ENCODE peak calls at places on chromosomes 1 and 21, in five cellular contexts. One of them, this sample, is unnamed.
A peak's percentile ranks its signal among the peaks of the same experiment; 100 is the strongest.

GRCh38 chr1:2143814-2144500 is 50.6 kb downstream of the FAAP20 start:
- DNase-seq in ascending aorta: no peak
- DNase-seq in IMR-90: no peak
- DNase-seq in pancreas: no peak
- DNase-seq in fibroblast of lung: no peak
- DNase-seq in this sample: no peak

GRCh38 chr21:34509151-34509550 is 2.9 kb downstream of the KCNE1 start:
- DNase-seq in ascending aorta: no peak
- DNase-seq in IMR-90: no peak
- DNase-seq in pancreas: no peak
- DNase-seq in fibroblast of lung: no peak
- DNase-seq in this sample: no peak

GRCh38 chr1:200628223-200628868 is 7.8 kb upstream of the KIF14 start:
- DNase-seq in ascending aorta: no peak
- DNase-seq in IMR-90: no peak
- DNase-seq in fibroblast of lung: no peak
- DNase-seq in pancreas: no peak
- DNase-seq in this sample: no peak

GRCh38 chr1:106700151-106700550 is 356.3 kb upstream of the PRMT6 start:
- DNase-seq in pancreas: no peak
- DNase-seq in IMR-90: peak; percentile 16
- DNase-seq in fibroblast of lung: peak; percentile 87
- DNase-seq in ascending aorta: no peak
- DNase-seq in this sample: no peak

GRCh38 chr21:15850645-15851044 is 120.9 kb downstream of the USP25 start:
- DNase-seq in pancreas: no peak
- DNase-seq in ascending aorta: no peak
- DNase-seq in fibroblast of lung: peak; percentile 58
- DNase-seq in IMR-90: peak; percentile 72
- DNase-seq in this sample: peak; percentile 43

GRCh38 chr1:177913762-177914540 is 55.9 kb downstream of the SEC16B start:
- DNase-seq in fibroblast of lung: peak; percentile 65
- DNase-seq in ascending aorta: no peak
- DNase-seq in IMR-90: peak; percentile 63
- DNase-seq in pancreas: peak; percentile 49
- DNase-seq in this sample: peak; percentile 32

GRCh38 chr1:4652631-4653327 is 1.6 kb upstream of the AJAP1 start:
- DNase-seq in ascending aorta: no peak
- DNase-seq in fibroblast of lung: no peak
- DNase-seq in IMR-90: no peak
- DNase-seq in pancreas: peak; percentile 28
- DNase-seq in this sample: peak; percentile 4

GRCh38 chr1:240399381-240399780 is 212.6 kb downstream of the GREM2 start:
- DNase-seq in pancreas: no peak
- DNase-seq in IMR-90: peak; percentile 95
- DNase-seq in ascending aorta: no peak
- DNase-seq in fibroblast of lung: peak; percentile 75
- DNase-seq in this sample: no peak

GRCh38 chr1:91645031-91645430 is 144.4 kb downstream of the CDC7 start:
- DNase-seq in ascending aorta: no peak
- DNase-seq in pancreas: no peak
- DNase-seq in fibroblast of lung: no peak
- DNase-seq in IMR-90: peak; percentile 8
- DNase-seq in this sample: no peak

GRCh38 chr21:45076245-45076661 is 1.9 kb downstream of the ADARB1 start:
- DNase-seq in fibroblast of lung: no peak
- DNase-seq in pancreas: no peak
- DNase-seq in IMR-90: peak; percentile 68
- DNase-seq in ascending aorta: peak; percentile 57
- DNase-seq in this sample: peak; percentile 47

GRCh38 chr1:165928075-165928731 is 100.8 kb downstream of the UCK2 start:
- DNase-seq in fibroblast of lung: peak; percentile 53
- DNase-seq in ascending aorta: peak; percentile 48
- DNase-seq in pancreas: no peak
- DNase-seq in IMR-90: peak; percentile 56
- DNase-seq in this sample: peak; percentile 60

GRCh38 chr1:246294263-246294662 is 212.8 kb downstream of the SMYD3 start:
- DNase-seq in ascending aorta: no peak
- DNase-seq in pancreas: no peak
- DNase-seq in IMR-90: no peak
- DNase-seq in fibroblast of lung: no peak
- DNase-seq in this sample: no peak

GRCh38 chr1:178096421-178096820 is 2.5 kb downstream of the RASAL2 start:
- DNase-seq in IMR-90: peak; percentile 64
- DNase-seq in fibroblast of lung: no peak
- DNase-seq in ascending aorta: no peak
- DNase-seq in pancreas: no peak
- DNase-seq in this sample: no peak

DNA sequence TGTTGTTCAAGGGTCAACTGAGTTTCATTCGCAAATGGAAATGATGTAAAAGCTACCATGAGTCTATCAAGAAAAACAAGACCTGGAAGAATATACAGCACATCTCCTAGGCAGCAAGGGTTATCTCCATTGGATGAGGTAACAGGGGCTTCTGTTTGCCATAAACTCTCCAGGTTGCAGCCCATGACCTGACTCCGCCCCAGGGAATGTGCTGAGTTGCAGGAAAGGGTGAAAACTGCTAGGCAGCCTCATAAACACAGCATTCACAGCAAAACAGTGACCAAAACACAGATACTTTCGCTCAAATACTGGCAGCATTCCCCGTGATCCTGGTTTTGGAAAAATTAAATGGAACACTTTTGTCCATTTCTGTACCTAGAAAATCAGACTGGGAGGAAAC is 20.2 kb upstream of the ACTA1 start:
- DNase-seq in pancreas: no peak
- DNase-seq in fibroblast of lung: no peak
- DNase-seq in ascending aorta: no peak
- DNase-seq in IMR-90: no peak
- DNase-seq in this sample: no peak
- H3K36me3 ChIP-seq in pancreas: peaks cover 28% of the 10 kb centered on the region
- H3K36me3 ChIP-seq in fibroblast of lung: no peaks in the 10 kb centered on the region
- H3K36me3 ChIP-seq in ascending aorta: peaks cover 30% of the 10 kb centered on the region
- H3K36me3 ChIP-seq in IMR-90: peaks cover 9% of the 10 kb centered on the region
- H3K36me3 ChIP-seq in this sample: peaks cover 21% of the 10 kb centered on the region

DNA sequence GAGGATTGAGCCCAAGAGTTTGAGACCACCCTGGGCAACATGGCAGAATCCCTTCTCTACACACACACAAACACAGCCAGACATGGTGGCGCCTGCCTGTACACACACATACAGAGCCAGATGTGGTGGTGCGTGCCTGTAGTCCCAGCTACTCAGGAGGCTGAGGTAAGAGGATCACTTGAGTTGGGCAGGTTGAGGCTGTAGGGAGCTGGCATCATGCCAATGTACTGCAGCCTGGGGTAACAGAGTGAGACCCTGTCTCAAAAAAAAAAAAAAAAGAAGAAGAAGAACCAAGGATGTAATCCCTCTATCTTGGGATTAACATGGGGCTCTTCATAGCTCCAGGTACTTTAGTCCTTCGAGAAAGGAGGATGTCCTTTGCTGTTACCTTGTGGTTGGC is 29.4 kb upstream of the PIGV start:
- DNase-seq in pancreas: no peak
- DNase-seq in ascending aorta: no peak
- DNase-seq in IMR-90: no peak
- DNase-seq in fibroblast of lung: no peak
- DNase-seq in this sample: no peak
- H3K36me3 ChIP-seq in pancreas: peaks cover 32% of the 10 kb centered on the region
- H3K36me3 ChIP-seq in ascending aorta: peaks cover 28% of the 10 kb centered on the region
- H3K36me3 ChIP-seq in IMR-90: peaks cover 53% of the 10 kb centered on the region
- H3K36me3 ChIP-seq in fibroblast of lung: peaks cover 20% of the 10 kb centered on the region
- H3K36me3 ChIP-seq in this sample: peaks cover 27% of the 10 kb centered on the region

GRCh38 chr1:114455102-114455785 is 55.8 kb downstream of the TRIM33 start:
- DNase-seq in ascending aorta: no peak
- DNase-seq in fibroblast of lung: peak; percentile 11
- DNase-seq in pancreas: no peak
- DNase-seq in IMR-90: peak; percentile 70
- DNase-seq in this sample: peak; percentile 35

GRCh38 chr1:114453361-114453784 is 57.6 kb downstream of the TRIM33 start:
- DNase-seq in IMR-90: no peak
- DNase-seq in fibroblast of lung: no peak
- DNase-seq in ascending aorta: no peak
- DNase-seq in pancreas: no peak
- DNase-seq in this sample: no peak

GRCh38 chr1:114457675-114458074 is 53.3 kb downstream of the TRIM33 start:
- DNase-seq in IMR-90: no peak
- DNase-seq in ascending aorta: no peak
- DNase-seq in pancreas: no peak
- DNase-seq in fibroblast of lung: no peak
- DNase-seq in this sample: no peak

GRCh38 chr1:114456586-114456985 is 54.4 kb downstream of the TRIM33 start:
- DNase-seq in ascending aorta: no peak
- DNase-seq in pancreas: no peak
- DNase-seq in fibroblast of lung: no peak
- DNase-seq in IMR-90: no peak
- DNase-seq in this sample: no peak

GRCh38 chr1:114454539-114454938 is 56.5 kb downstream of the TRIM33 start:
- DNase-seq in ascending aorta: no peak
- DNase-seq in IMR-90: no peak
- DNase-seq in pancreas: peak; percentile 22
- DNase-seq in fibroblast of lung: no peak
- DNase-seq in this sample: no peak
- H3K36me3 ChIP-seq in ascending aorta: peaks cover 8% of the 10 kb centered on the region
- H3K36me3 ChIP-seq in IMR-90: peaks cover 13% of the 10 kb centered on the region
- H3K36me3 ChIP-seq in pancreas: no peaks in the 10 kb centered on the region
- H3K36me3 ChIP-seq in fibroblast of lung: no peaks in the 10 kb centered on the region
- H3K36me3 ChIP-seq in this sample: peaks cover 2% of the 10 kb centered on the region

GRCh38 chr1:16720403-16721223 is 19.7 kb upstream of the RNU1-4 start:
- DNase-seq in IMR-90: no peak
- DNase-seq in ascending aorta: peak; percentile 62
- DNase-seq in fibroblast of lung: no peak
- DNase-seq in pancreas: peak; percentile 19
- DNase-seq in this sample: peak; percentile 0

GRCh38 chr1:16727190-16728111 is 12.9 kb upstream of the RNU1-4 start:
- DNase-seq in IMR-90: peak; percentile 64
- DNase-seq in pancreas: peak; percentile 36
- DNase-seq in ascending aorta: peak; percentile 74
- DNase-seq in fibroblast of lung: no peak
- DNase-seq in this sample: peak; percentile 55

GRCh38 chr1:16719571-16720402 is 20.5 kb upstream of the RNU1-4 start:
- DNase-seq in pancreas: peak; percentile 12
- DNase-seq in IMR-90: no peak
- DNase-seq in fibroblast of lung: no peak
- DNase-seq in ascending aorta: peak; percentile 64
- DNase-seq in this sample: no peak

GRCh38 chr1:16721871-16722641 is 18.3 kb upstream of the RNU1-4 start:
- DNase-seq in fibroblast of lung: no peak
- DNase-seq in ascending aorta: peak; percentile 58
- DNase-seq in IMR-90: no peak
- DNase-seq in pancreas: peak; percentile 7
- DNase-seq in this sample: no peak

GRCh38 chr1:16724718-16725438 is 15.4 kb upstream of the RNU1-4 start:
- DNase-seq in fibroblast of lung: no peak
- DNase-seq in ascending aorta: peak; percentile 68
- DNase-seq in IMR-90: no peak
- DNase-seq in pancreas: peak; percentile 26
- DNase-seq in this sample: no peak
- H3K36me3 ChIP-seq in fibroblast of lung: no peaks in the 10 kb centered on the region
- H3K36me3 ChIP-seq in ascending aorta: no peaks in the 10 kb centered on the region
- H3K36me3 ChIP-seq in IMR-90: no peaks in the 10 kb centered on the region
- H3K36me3 ChIP-seq in pancreas: no peaks in the 10 kb centered on the region
- H3K36me3 ChIP-seq in this sample: no peaks in the 10 kb centered on the region

GRCh38 chr1:19416919-19417441 is 68.4 kb downstream of the CAPZB start:
- DNase-seq in fibroblast of lung: no peak
- DNase-seq in ascending aorta: no peak
- DNase-seq in pancreas: no peak
- DNase-seq in IMR-90: no peak
- DNase-seq in this sample: no peak

GRCh38 chr1:19416145-19416544 is 69.2 kb downstream of the CAPZB start:
- DNase-seq in ascending aorta: no peak
- DNase-seq in pancreas: no peak
- DNase-seq in IMR-90: no peak
- DNase-seq in fibroblast of lung: no peak
- DNase-seq in this sample: no peak

GRCh38 chr1:19413999-19414398 is 71.3 kb downstream of the CAPZB start:
- DNase-seq in pancreas: no peak
- DNase-seq in IMR-90: no peak
- DNase-seq in fibroblast of lung: no peak
- DNase-seq in ascending aorta: no peak
- DNase-seq in this sample: no peak

GRCh38 chr1:19412654-19413053 is 72.7 kb downstream of the CAPZB start:
- DNase-seq in IMR-90: no peak
- DNase-seq in fibroblast of lung: no peak
- DNase-seq in ascending aorta: no peak
- DNase-seq in pancreas: no peak
- DNase-seq in this sample: no peak

DNA sequence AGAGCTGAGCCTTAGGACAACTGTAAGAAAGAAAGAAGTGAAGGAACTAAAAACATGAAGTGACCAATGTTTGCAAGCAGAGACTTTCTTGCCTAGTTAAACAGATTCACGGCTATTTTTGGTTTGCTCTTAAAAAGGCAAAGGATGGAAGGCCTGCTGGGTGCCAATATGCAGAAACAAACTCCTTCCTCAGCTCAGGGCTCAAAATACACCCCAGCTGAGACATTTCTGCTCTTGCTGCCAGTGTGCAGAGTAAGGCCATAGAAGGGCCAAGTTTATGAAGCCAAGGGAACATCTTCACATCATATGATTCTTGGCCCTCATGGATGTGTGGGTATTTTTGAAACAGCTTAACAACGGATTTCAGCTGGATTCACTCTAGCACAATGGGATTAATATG is 70.8 kb downstream of the CAPZB start:
- DNase-seq in IMR-90: no peak
- DNase-seq in fibroblast of lung: peak; percentile 59
- DNase-seq in pancreas: no peak
- DNase-seq in ascending aorta: no peak
- DNase-seq in this sample: no peak
- H3K36me3 ChIP-seq in IMR-90: peaks cover 31% of the 10 kb centered on the region
- H3K36me3 ChIP-seq in fibroblast of lung: peaks cover 12% of the 10 kb centered on the region
- H3K36me3 ChIP-seq in pancreas: peaks cover 10% of the 10 kb centered on the region
- H3K36me3 ChIP-seq in ascending aorta: peaks cover 8% of the 10 kb centered on the region
- H3K36me3 ChIP-seq in this sample: peaks cover 12% of the 10 kb centered on the region

GRCh38 chr1:84192681-84193080 is 48.6 kb downstream of the PRKACB start:
- DNase-seq in fibroblast of lung: no peak
- DNase-seq in IMR-90: no peak
- DNase-seq in ascending aorta: no peak
- DNase-seq in pancreas: no peak
- DNase-seq in this sample: no peak
- H3K36me3 ChIP-seq in fibroblast of lung: no peaks in the 10 kb centered on the region
- H3K36me3 ChIP-seq in IMR-90: peaks cover 5% of the 10 kb centered on the region
- H3K36me3 ChIP-seq in ascending aorta: peaks cover 6% of the 10 kb centered on the region
- H3K36me3 ChIP-seq in pancreas: no peaks in the 10 kb centered on the region
- H3K36me3 ChIP-seq in this sample: peaks cover 2% of the 10 kb centered on the region

GRCh38 chr21:37224861-37225260 is 42.3 kb downstream of the VPS26C start:
- DNase-seq in fibroblast of lung: no peak
- DNase-seq in IMR-90: no peak
- DNase-seq in pancreas: no peak
- DNase-seq in ascending aorta: peak; percentile 31
- DNase-seq in this sample: no peak
- H3K36me3 ChIP-seq in fibroblast of lung: peaks cover 26% of the 10 kb centered on the region
- H3K36me3 ChIP-seq in IMR-90: peaks cover 57% of the 10 kb centered on the region
- H3K36me3 ChIP-seq in pancreas: peaks cover 46% of the 10 kb centered on the region
- H3K36me3 ChIP-seq in ascending aorta: peaks cover 56% of the 10 kb centered on the region
- H3K36me3 ChIP-seq in this sample: peaks cover 7% of the 10 kb centered on the region

GRCh38 chr1:944341-945325 is 14.4 kb downstream of the NOC2L start:
- DNase-seq in fibroblast of lung: peak; percentile 95
- DNase-seq in IMR-90: peak; percentile 83
- DNase-seq in pancreas: no peak
- DNase-seq in ascending aorta: no peak
- DNase-seq in this sample: no peak
- H3K36me3 ChIP-seq in fibroblast of lung: peaks cover 21% of the 10 kb centered on the region
- H3K36me3 ChIP-seq in IMR-90: peaks cover 40% of the 10 kb centered on the region
- H3K36me3 ChIP-seq in pancreas: peaks cover 40% of the 10 kb centered on the region
- H3K36me3 ChIP-seq in ascending aorta: peaks cover 18% of the 10 kb centered on the region
- H3K36me3 ChIP-seq in this sample: peaks cover 11% of the 10 kb centered on the region

This sample was measured in mammary epithelial cell.